ENCODE peak calls at places on chromosomes 4 and X, in seven cellular contexts. M, X, V, G, H, E and C are unnamed samples.

GRCh38 chrX:112642349-112642748 is 37.4 kb downstream of the LHFPL1 start:
- DNase-seq in H (no peak), E (no peak), M (peak), G (no peak), X (peak), V (no peak), C (no peak)

GRCh38 chr4:6749340-6750171 is 33.0 kb upstream of the KIAA0232 start:
- DNase-seq in H (no peak), M (peak), X (peak), G (no peak), V (no peak), E (peak), C (no peak)

GRCh38 chrX:120769576-120770341 is 105.9 kb downstream of the CT47B1 start:
- DNase-seq in E (peak), X (peak), G (peak), H (no peak), V (no peak), M (peak), C (peak)

GRCh38 chr4:924107-925096 is 7.7 kb downstream of the GAK start:
- DNase-seq in E (no peak), H (no peak), M (peak), V (no peak), X (no peak), G (no peak), C (no peak)

GRCh38 chrX:117743469-117744251 is 372.9 kb downstream of the KLHL13 start:
- DNase-seq in H (no peak), G (no peak), E (no peak), V (no peak), X (no peak), M (peak), C (no peak)

GRCh38 chr4:166252487-166253402 is 379.7 kb downstream of the TLL1 start:
- DNase-seq in H (no peak), E (no peak), M (peak), V (no peak), G (no peak), X (peak), C (no peak)

GRCh38 chrX:46687619-46688018 is 71.3 kb downstream of the SLC9A7 start:
- DNase-seq in V (no peak), X (no peak), M (peak), H (no peak), G (no peak), E (no peak), C (no peak)

GRCh38 chr4:90357117-90357710 is 230.0 kb downstream of the CCSER1 start:
- DNase-seq in V (no peak), G (peak), H (no peak), M (peak), X (peak), E (peak), C (peak)

GRCh38 chr4:162839814-162840213 is 326.9 kb downstream of the NAF1 start:
- DNase-seq in X (no peak), E (no peak), M (no peak), G (no peak), H (no peak), V (no peak), C (no peak)

GRCh38 chr4:89762311-89762710 is 74.7 kb downstream of the SNCA start:
- DNase-seq in E (no peak), G (no peak), M (no peak), V (no peak), H (no peak), X (no peak), C (no peak)

GRCh38 chr4:118586357-118586790 is 98.8 kb upstream of the METTL14 start:
- DNase-seq in M (peak), E (no peak), H (peak), X (no peak), G (no peak), V (no peak), C (no peak)

GRCh38 chr4:73828945-73829344 is 7.5 kb upstream of the CXCL6 start:
- DNase-seq in H (no peak), E (no peak), M (peak), V (no peak), G (no peak), X (peak), C (no peak)

GRCh38 chrX:49001521-49002090 is 458 bp downstream of the GRIPAP1 start:
- DNase-seq in X (peak), V (peak), M (peak), H (peak), G (no peak), E (peak), C (no peak)

GRCh38 chr4:20430555-20430954 is 178.8 kb downstream of the SLIT2 start:
- DNase-seq in E (no peak), X (no peak), V (no peak), G (no peak), H (no peak), M (peak), C (no peak)